ENCODE peak calls at places on chromosomes 5 and 9, in seven cellular contexts. One of them, this sample, is unnamed.

GRCh38 chr9:33263131-33263935 is 1.2 kb downstream of the BAG1 start:
- DNase-seq in GM23248: peak; percentile 68
- DNase-seq in prostate gland: peak; percentile 15
- DNase-seq in suprapubic skin: no peak
- DNase-seq in endodermal cell: peak; percentile 61
- DNase-seq in heart left ventricle: peak; percentile 18
- DNase-seq in upper lobe of right lung: no peak
- DNase-seq in this sample: no peak

GRCh38 chr9:92617951-92618510 is 51.9 kb downstream of the IPPK start:
- DNase-seq in GM23248: no peak
- DNase-seq in suprapubic skin: no peak
- DNase-seq in upper lobe of right lung: no peak
- DNase-seq in prostate gland: no peak
- DNase-seq in endodermal cell: no peak
- DNase-seq in heart left ventricle: no peak
- DNase-seq in this sample: no peak

GRCh38 chr5:75522025-75522424 is 10.3 kb downstream of the POLK start:
- DNase-seq in heart left ventricle: no peak
- DNase-seq in GM23248: peak; percentile 33
- DNase-seq in endodermal cell: no peak
- DNase-seq in prostate gland: no peak
- DNase-seq in suprapubic skin: no peak
- DNase-seq in upper lobe of right lung: no peak
- DNase-seq in this sample: no peak

GRCh38 chr5:73596705-73597328 is 29.2 kb upstream of the ARHGEF28 start:
- DNase-seq in suprapubic skin: no peak
- DNase-seq in heart left ventricle: no peak
- DNase-seq in GM23248: peak; percentile 61
- DNase-seq in endodermal cell: peak; percentile 67
- DNase-seq in prostate gland: peak; percentile 19
- DNase-seq in upper lobe of right lung: no peak
- DNase-seq in this sample: no peak

GRCh38 chr9:98104445-98104881 is 14.6 kb downstream of the TRIM14 start:
- DNase-seq in suprapubic skin: peak; percentile 53
- DNase-seq in heart left ventricle: no peak
- DNase-seq in endodermal cell: peak; percentile 27
- DNase-seq in upper lobe of right lung: no peak
- DNase-seq in prostate gland: no peak
- DNase-seq in GM23248: no peak
- DNase-seq in this sample: no peak

GRCh38 chr9:86324308-86324707 is 29.9 kb downstream of the TUT7 start:
- DNase-seq in GM23248: peak; percentile 85
- DNase-seq in upper lobe of right lung: no peak
- DNase-seq in prostate gland: no peak
- DNase-seq in endodermal cell: peak; percentile 49
- DNase-seq in heart left ventricle: no peak
- DNase-seq in suprapubic skin: no peak
- DNase-seq in this sample: no peak

GRCh38 chr5:91077623-91078022 is 305.5 kb downstream of the ARRDC3 start:
- DNase-seq in suprapubic skin: no peak
- DNase-seq in heart left ventricle: no peak
- DNase-seq in endodermal cell: no peak
- DNase-seq in prostate gland: no peak
- DNase-seq in upper lobe of right lung: no peak
- DNase-seq in GM23248: peak; percentile 29
- DNase-seq in this sample: no peak

GRCh38 chr9:108994695-108995094 is 18.6 kb downstream of the CTNNAL1 start:
- DNase-seq in heart left ventricle: peak; percentile 81
- DNase-seq in GM23248: no peak
- DNase-seq in prostate gland: no peak
- DNase-seq in endodermal cell: no peak
- DNase-seq in suprapubic skin: no peak
- DNase-seq in upper lobe of right lung: no peak
- DNase-seq in this sample: peak; percentile 82

GRCh38 chr5:181138258-181138657 is 7.3 kb upstream of the OR2V1 start:
- DNase-seq in endodermal cell: no peak
- DNase-seq in prostate gland: no peak
- DNase-seq in suprapubic skin: no peak
- DNase-seq in upper lobe of right lung: no peak
- DNase-seq in heart left ventricle: no peak
- DNase-seq in GM23248: peak; percentile 22
- DNase-seq in this sample: no peak

GRCh38 chr9:4922101-4922500 is 63.0 kb upstream of the JAK2 start:
- DNase-seq in suprapubic skin: no peak
- DNase-seq in upper lobe of right lung: no peak
- DNase-seq in endodermal cell: no peak
- DNase-seq in heart left ventricle: no peak
- DNase-seq in prostate gland: no peak
- DNase-seq in GM23248: no peak
- DNase-seq in this sample: no peak

GRCh38 chr9:107755267-107755666 is 265.7 kb upstream of the KLF4 start:
- DNase-seq in GM23248: peak; percentile 68
- DNase-seq in suprapubic skin: no peak
- DNase-seq in endodermal cell: no peak
- DNase-seq in prostate gland: peak; percentile 45
- DNase-seq in upper lobe of right lung: no peak
- DNase-seq in heart left ventricle: no peak
- DNase-seq in this sample: no peak

GRCh38 chr5:32909207-32909606 is 198.1 kb downstream of the NPR3 start:
- DNase-seq in suprapubic skin: no peak
- DNase-seq in upper lobe of right lung: no peak
- DNase-seq in endodermal cell: no peak
- DNase-seq in GM23248: peak; percentile 58
- DNase-seq in prostate gland: no peak
- DNase-seq in heart left ventricle: no peak
- DNase-seq in this sample: no peak

GRCh38 chr5:6592611-6593010 is 40.2 kb downstream of the NSUN2 start:
- DNase-seq in heart left ventricle: no peak
- DNase-seq in prostate gland: no peak
- DNase-seq in upper lobe of right lung: no peak
- DNase-seq in suprapubic skin: no peak
- DNase-seq in endodermal cell: peak; percentile 12
- DNase-seq in GM23248: peak; percentile 64
- DNase-seq in this sample: no peak

GRCh38 chr9:89039092-89039465 is 47.8 kb downstream of the S1PR3 start:
- DNase-seq in upper lobe of right lung: no peak
- DNase-seq in heart left ventricle: no peak
- DNase-seq in prostate gland: no peak
- DNase-seq in suprapubic skin: no peak
- DNase-seq in endodermal cell: no peak
- DNase-seq in GM23248: no peak
- DNase-seq in this sample: no peak

GRCh38 chr5:69202497-69202896 is 13.1 kb downstream of the CENPH start:
- DNase-seq in endodermal cell: no peak
- DNase-seq in prostate gland: no peak
- DNase-seq in suprapubic skin: no peak
- DNase-seq in upper lobe of right lung: no peak
- DNase-seq in heart left ventricle: no peak
- DNase-seq in GM23248: peak; percentile 16
- DNase-seq in this sample: no peak

GRCh38 chr9:77019810-77020437 is 469 bp downstream of the FOXB2 start:
- DNase-seq in GM23248: no peak
- DNase-seq in endodermal cell: peak; percentile 81
- DNase-seq in heart left ventricle: no peak
- DNase-seq in prostate gland: no peak
- DNase-seq in upper lobe of right lung: no peak
- DNase-seq in suprapubic skin: no peak
- DNase-seq in this sample: no peak
- H3K4me3 ChIP-seq in GM23248: no peak overlapping the region
- H3K4me3 ChIP-seq in endodermal cell: no peak overlapping the region
- H3K4me3 ChIP-seq in heart left ventricle: no peak overlapping the region
- H3K4me3 ChIP-seq in prostate gland: no peak overlapping the region
- H3K4me3 ChIP-seq in upper lobe of right lung: no peak overlapping the region
- H3K4me3 ChIP-seq in suprapubic skin: peak overlapping the region; percentile 38
- H3K4me3 ChIP-seq in this sample: no peak overlapping the region

DNA sequence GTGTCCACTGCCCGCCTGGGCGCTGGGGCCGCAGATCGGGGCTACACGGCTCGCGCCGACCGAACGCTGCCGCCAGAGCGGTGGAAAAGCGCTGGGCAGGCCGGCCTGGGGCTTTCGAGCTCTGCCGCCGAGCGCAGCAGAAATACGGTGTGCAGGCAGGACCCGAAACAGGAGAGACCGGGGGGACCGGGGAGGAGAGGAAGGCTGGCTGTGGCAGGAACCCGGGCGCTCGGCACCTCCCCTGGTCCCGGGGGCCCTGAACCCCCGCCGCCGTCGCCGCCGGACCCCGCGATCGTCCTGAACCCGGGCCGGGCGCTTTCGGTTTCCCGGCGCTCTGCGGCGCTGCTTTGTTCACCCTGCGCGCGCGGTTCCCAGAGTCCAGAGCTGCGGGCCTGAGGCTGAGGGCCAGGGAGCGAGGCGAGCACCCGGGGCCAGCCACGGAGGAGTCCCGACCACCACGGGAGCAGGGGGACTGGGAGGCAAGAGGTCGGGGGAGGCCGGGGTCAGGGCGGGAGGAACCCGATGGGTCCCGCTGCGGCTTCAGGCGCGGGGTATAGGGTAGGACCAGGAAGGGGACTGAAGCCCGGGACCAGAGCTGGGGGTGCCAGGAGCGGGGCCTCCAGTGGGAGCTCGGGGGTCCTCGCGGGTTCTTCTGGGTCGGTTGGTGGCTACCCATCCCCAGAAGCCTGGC is 12.0 kb downstream of the IRX2 start:
- DNase-seq in prostate gland: no peak
- DNase-seq in upper lobe of right lung: peak; percentile 75
- DNase-seq in GM23248: peak; percentile 85
- DNase-seq in endodermal cell: peak; percentile 83
- DNase-seq in heart left ventricle: no peak
- DNase-seq in suprapubic skin: peak; percentile 61
- DNase-seq in this sample: no peak
- H3K27me3 ChIP-seq in prostate gland: no peaks in the 10 kb centered on the region
- H3K27me3 ChIP-seq in upper lobe of right lung: peaks cover 56% of the 10 kb centered on the region
- H3K27me3 ChIP-seq in GM23248: no peaks in the 10 kb centered on the region
- H3K27me3 ChIP-seq in endodermal cell: peaks cover 85% of the 10 kb centered on the region
- H3K27me3 ChIP-seq in heart left ventricle: peaks cover 51% of the 10 kb centered on the region
- H3K27me3 ChIP-seq in suprapubic skin: peaks cover 38% of the 10 kb centered on the region
- H3K27me3 ChIP-seq in this sample: peaks cover 69% of the 10 kb centered on the region

GRCh38 chr5:96934291-96934694 is 1.6 kb upstream of the LNPEP start:
- DNase-seq in suprapubic skin: no peak
- DNase-seq in GM23248: peak; percentile 66
- DNase-seq in endodermal cell: no peak
- DNase-seq in upper lobe of right lung: no peak
- DNase-seq in heart left ventricle: no peak
- DNase-seq in prostate gland: peak; percentile 33
- DNase-seq in this sample: no peak

GRCh38 chr5:96934695-96935555 is 955 bp upstream of the LNPEP start:
- DNase-seq in prostate gland: peak; percentile 91
- DNase-seq in upper lobe of right lung: peak; percentile 96
- DNase-seq in endodermal cell: peak; percentile 96
- DNase-seq in suprapubic skin: peak; percentile 95
- DNase-seq in GM23248: peak; percentile 95
- DNase-seq in heart left ventricle: peak; percentile 90
- DNase-seq in this sample: peak; percentile 91

GRCh38 chr5:96933764-96934163 is 2.1 kb upstream of the LNPEP start:
- DNase-seq in heart left ventricle: no peak
- DNase-seq in prostate gland: no peak
- DNase-seq in endodermal cell: no peak
- DNase-seq in suprapubic skin: no peak
- DNase-seq in upper lobe of right lung: no peak
- DNase-seq in GM23248: peak; percentile 16
- DNase-seq in this sample: no peak

GRCh38 chr5:96936431-96937221 is 746 bp downstream of the LNPEP start:
- DNase-seq in upper lobe of right lung: peak; percentile 72
- DNase-seq in endodermal cell: peak; percentile 78
- DNase-seq in suprapubic skin: no peak
- DNase-seq in prostate gland: peak; percentile 27
- DNase-seq in heart left ventricle: peak; percentile 45
- DNase-seq in GM23248: peak; percentile 71
- DNase-seq in this sample: peak; percentile 27

DNA sequence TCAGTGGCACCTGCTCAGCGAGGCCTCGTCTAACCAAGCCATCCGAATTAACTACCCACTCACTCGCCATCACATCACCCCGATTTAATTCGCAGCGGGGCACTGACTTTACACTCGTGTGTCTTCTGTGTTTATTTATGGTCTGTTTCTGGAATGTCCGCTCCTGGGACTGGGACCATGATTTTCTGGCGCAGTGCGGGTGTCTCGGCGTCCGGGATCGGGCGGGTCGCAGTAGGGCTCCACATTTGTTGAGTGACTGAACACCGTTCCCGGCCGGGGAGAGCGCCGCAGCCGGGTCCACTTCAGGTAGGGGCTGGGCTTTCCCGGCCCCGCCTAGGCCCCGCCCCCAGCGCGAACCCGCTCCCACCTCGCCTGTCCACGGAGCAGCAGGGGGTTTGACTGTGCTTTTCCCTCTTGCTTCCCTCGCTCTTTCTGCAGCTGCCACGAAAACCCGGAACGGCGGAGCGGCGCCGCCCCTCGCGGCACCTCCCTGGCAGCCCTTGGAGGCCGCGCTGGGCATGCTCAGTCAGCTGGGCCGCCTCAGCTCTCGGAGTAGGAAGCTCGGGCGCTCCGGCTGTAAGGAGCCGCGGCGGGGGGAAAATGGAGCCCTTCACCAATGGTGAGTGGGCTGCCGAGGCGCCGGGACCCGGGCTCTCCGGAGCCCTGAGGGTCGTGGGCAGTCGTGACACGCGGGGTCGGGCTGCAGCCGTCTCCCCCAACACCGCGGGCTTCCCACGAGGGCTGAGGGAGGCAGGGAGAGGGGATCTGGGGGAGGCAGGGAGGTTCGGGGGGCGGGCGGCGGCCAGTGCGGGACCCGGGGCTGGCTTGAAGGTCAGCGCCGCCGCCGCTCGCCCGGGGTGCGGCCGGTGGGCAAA is at the start of gene LNPEP:
- DNase-seq in heart left ventricle: peak; percentile 96
- DNase-seq in upper lobe of right lung: peak; percentile 98
- DNase-seq in suprapubic skin: peak; percentile 94
- DNase-seq in endodermal cell: peak; percentile 99
- DNase-seq in GM23248: peak; percentile 98
- DNase-seq in prostate gland: peak; percentile 97
- DNase-seq in this sample: peak; percentile 96
- H3K4me1 ChIP-seq in heart left ventricle: peaks cover 43% of the 10 kb centered on the region
- H3K4me1 ChIP-seq in upper lobe of right lung: peaks cover 40% of the 10 kb centered on the region
- H3K4me1 ChIP-seq in suprapubic skin: peaks cover 37% of the 10 kb centered on the region
- H3K4me1 ChIP-seq in endodermal cell: no peaks in the 10 kb centered on the region
- H3K4me1 ChIP-seq in GM23248: peaks cover 34% of the 10 kb centered on the region
- H3K4me1 ChIP-seq in prostate gland: peaks cover 6% of the 10 kb centered on the region
- H3K4me1 ChIP-seq in this sample: peaks cover 67% of the 10 kb centered on the region

GRCh38 chr9:105333076-105333475 is 88.6 kb downstream of the SLC44A1 start:
- DNase-seq in endodermal cell: no peak
- DNase-seq in heart left ventricle: no peak
- DNase-seq in GM23248: peak; percentile 82
- DNase-seq in prostate gland: no peak
- DNase-seq in upper lobe of right lung: no peak
- DNase-seq in suprapubic skin: no peak
- DNase-seq in this sample: no peak

GRCh38 chr9:105333811-105334210 is 89.4 kb downstream of the SLC44A1 start:
- DNase-seq in upper lobe of right lung: no peak
- DNase-seq in suprapubic skin: no peak
- DNase-seq in GM23248: peak; percentile 68
- DNase-seq in prostate gland: no peak
- DNase-seq in heart left ventricle: no peak
- DNase-seq in endodermal cell: no peak
- DNase-seq in this sample: no peak

GRCh38 chr9:105341784-105342183 is 97.3 kb downstream of the SLC44A1 start:
- DNase-seq in prostate gland: no peak
- DNase-seq in heart left ventricle: no peak
- DNase-seq in upper lobe of right lung: no peak
- DNase-seq in endodermal cell: no peak
- DNase-seq in suprapubic skin: no peak
- DNase-seq in GM23248: peak; percentile 65
- DNase-seq in this sample: no peak

GRCh38 chr9:105339849-105340248 is 95.4 kb downstream of the SLC44A1 start:
- DNase-seq in heart left ventricle: no peak
- DNase-seq in GM23248: no peak
- DNase-seq in suprapubic skin: no peak
- DNase-seq in endodermal cell: no peak
- DNase-seq in upper lobe of right lung: no peak
- DNase-seq in prostate gland: no peak
- DNase-seq in this sample: no peak

GRCh38 chr9:105338308-105338707 is 93.9 kb downstream of the SLC44A1 start:
- DNase-seq in prostate gland: no peak
- DNase-seq in upper lobe of right lung: no peak
- DNase-seq in heart left ventricle: no peak
- DNase-seq in suprapubic skin: no peak
- DNase-seq in GM23248: no peak
- DNase-seq in endodermal cell: no peak
- DNase-seq in this sample: no peak
- H3K4me3 ChIP-seq in prostate gland: no peak overlapping the region
- H3K4me3 ChIP-seq in upper lobe of right lung: no peak overlapping the region
- H3K4me3 ChIP-seq in heart left ventricle: no peak overlapping the region
- H3K4me3 ChIP-seq in suprapubic skin: no peak overlapping the region
- H3K4me3 ChIP-seq in GM23248: no peak overlapping the region
- H3K4me3 ChIP-seq in endodermal cell: no peak overlapping the region
- H3K4me3 ChIP-seq in this sample: no peak overlapping the region

This sample was measured in heart right ventricle.